ENCODE peak calls at places on chromosome 4, in six cellular contexts. One of them, this sample, is unnamed.

GRCh38 chr4:33111106-33111505 is 2390.9 kb downstream of the PCDH7 start:
- DNase-seq in HepG2: no peak
- DNase-seq in H1: no peak
- DNase-seq in GM12878: no peak
- DNase-seq in HL-60: no peak
- DNase-seq in K562: no peak
- DNase-seq in this sample: no peak

GRCh38 chr4:6767341-6767724 is 15.2 kb upstream of the KIAA0232 start:
- DNase-seq in GM12878: no peak
- DNase-seq in HL-60: no peak
- DNase-seq in HepG2: no peak
- DNase-seq in H1: no peak
- DNase-seq in K562: no peak
- DNase-seq in this sample: no peak

GRCh38 chr4:143307536-143307935 is 29.1 kb upstream of the GAB1 start:
- DNase-seq in HL-60: no peak
- DNase-seq in HepG2: no peak
- DNase-seq in GM12878: no peak
- DNase-seq in K562: no peak
- DNase-seq in H1: no peak
- DNase-seq in this sample: no peak

GRCh38 chr4:103892616-103893015 is 172.8 kb upstream of the TACR3 start:
- DNase-seq in GM12878: no peak
- DNase-seq in H1: no peak
- DNase-seq in HepG2: no peak
- DNase-seq in HL-60: no peak
- DNase-seq in K562: no peak
- DNase-seq in this sample: no peak

GRCh38 chr4:5812506-5813229 is 80.2 kb downstream of the CRMP1 start:
- DNase-seq in H1: no peak
- DNase-seq in GM12878: no peak
- DNase-seq in K562: peak
- DNase-seq in HepG2: peak
- DNase-seq in HL-60: peak
- DNase-seq in this sample: peak

GRCh38 chr4:176005766-176006165 is 59.9 kb upstream of the WDR17 start:
- DNase-seq in H1: no peak
- DNase-seq in GM12878: no peak
- DNase-seq in HL-60: no peak
- DNase-seq in HepG2: no peak
- DNase-seq in K562: no peak
- DNase-seq in this sample: no peak

GRCh38 chr4:813900-814299 is 12.0 kb downstream of the CPLX1 start:
- DNase-seq in K562: no peak
- DNase-seq in GM12878: no peak
- DNase-seq in HL-60: no peak
- DNase-seq in HepG2: peak
- DNase-seq in H1: no peak
- DNase-seq in this sample: no peak

GRCh38 chr4:182192511-182193181 is 50.6 kb upstream of the TENM3 start:
- DNase-seq in H1: no peak
- DNase-seq in HepG2: no peak
- DNase-seq in K562: no peak
- DNase-seq in HL-60: no peak
- DNase-seq in GM12878: no peak
- DNase-seq in this sample: no peak

GRCh38 chr4:15400911-15401671 is 26.7 kb upstream of the C1QTNF7 start:
- DNase-seq in HepG2: no peak
- DNase-seq in HL-60: peak
- DNase-seq in K562: no peak
- DNase-seq in H1: no peak
- DNase-seq in GM12878: no peak
- DNase-seq in this sample: peak

GRCh38 chr4:109049926-109050325 is 252.5 kb downstream of the COL25A1 start:
- DNase-seq in GM12878: no peak
- DNase-seq in H1: no peak
- DNase-seq in HL-60: no peak
- DNase-seq in K562: no peak
- DNase-seq in HepG2: no peak
- DNase-seq in this sample: no peak

GRCh38 chr4:1675136-1675801 is 8.8 kb downstream of the FAM53A start:
- DNase-seq in H1: no peak
- DNase-seq in GM12878: no peak
- DNase-seq in K562: no peak
- DNase-seq in HL-60: no peak
- DNase-seq in HepG2: no peak
- DNase-seq in this sample: no peak

GRCh38 chr4:1569461-1570151 is 114.5 kb downstream of the FAM53A start:
- DNase-seq in GM12878: no peak
- DNase-seq in H1: no peak
- DNase-seq in HepG2: no peak
- DNase-seq in K562: no peak
- DNase-seq in HL-60: no peak
- DNase-seq in this sample: no peak

GRCh38 chr4:25970241-25970675 is 56.2 kb downstream of the SMIM20 start:
- DNase-seq in H1: no peak
- DNase-seq in K562: no peak
- DNase-seq in HL-60: peak
- DNase-seq in GM12878: no peak
- DNase-seq in HepG2: no peak
- DNase-seq in this sample: no peak

GRCh38 chr4:173524218-173525117 is 5.6 kb downstream of the HAND2 start:
- DNase-seq in GM12878: no peak
- DNase-seq in H1: no peak
- DNase-seq in K562: no peak
- DNase-seq in HL-60: no peak
- DNase-seq in HepG2: no peak
- DNase-seq in this sample: peak

GRCh38 chr4:37836838-37837413 is 10.4 kb downstream of the PGM2 start:
- DNase-seq in HepG2: no peak
- DNase-seq in HL-60: no peak
- DNase-seq in GM12878: no peak
- DNase-seq in H1: no peak
- DNase-seq in K562: no peak
- DNase-seq in this sample: no peak

GRCh38 chr4:78618426-78618825 is 66.9 kb downstream of the ANXA3 start:
- DNase-seq in K562: no peak
- DNase-seq in HL-60: no peak
- DNase-seq in HepG2: no peak
- DNase-seq in H1: no peak
- DNase-seq in GM12878: no peak
- DNase-seq in this sample: no peak

GRCh38 chr4:110636231-110636676 is 13.4 kb upstream of the PITX2 start:
- DNase-seq in K562: no peak
- DNase-seq in HL-60: no peak
- DNase-seq in GM12878: no peak
- DNase-seq in HepG2: no peak
- DNase-seq in H1: no peak
- DNase-seq in this sample: no peak

GRCh38 chr4:91280551-91281290 is 1023.0 kb upstream of the GRID2 start:
- DNase-seq in GM12878: no peak
- DNase-seq in HepG2: no peak
- DNase-seq in HL-60: no peak
- DNase-seq in H1: no peak
- DNase-seq in K562: no peak
- DNase-seq in this sample: no peak

GRCh38 chr4:2799971-2800690 is 7.2 kb downstream of the SH3BP2 start:
- DNase-seq in K562: no peak
- DNase-seq in GM12878: no peak
- DNase-seq in HepG2: no peak
- DNase-seq in H1: no peak
- DNase-seq in HL-60: peak
- DNase-seq in this sample: no peak

GRCh38 chr4:2798399-2799301 is 5.8 kb downstream of the SH3BP2 start:
- DNase-seq in GM12878: no peak
- DNase-seq in HL-60: no peak
- DNase-seq in HepG2: no peak
- DNase-seq in H1: no peak
- DNase-seq in K562: peak
- DNase-seq in this sample: peak

GRCh38 chr4:2797545-2798305 is 4.8 kb downstream of the SH3BP2 start:
- DNase-seq in HL-60: no peak
- DNase-seq in GM12878: no peak
- DNase-seq in K562: no peak
- DNase-seq in HepG2: no peak
- DNase-seq in H1: no peak
- DNase-seq in this sample: peak

GRCh38 chr4:2800691-2801596 is 8.1 kb downstream of the SH3BP2 start:
- DNase-seq in GM12878: peak
- DNase-seq in HL-60: peak
- DNase-seq in H1: no peak
- DNase-seq in HepG2: peak
- DNase-seq in K562: peak
- DNase-seq in this sample: peak

GRCh38 chr4:2799444-2799911 is 6.6 kb downstream of the SH3BP2 start:
- DNase-seq in H1: no peak
- DNase-seq in HL-60: no peak
- DNase-seq in K562: no peak
- DNase-seq in HepG2: no peak
- DNase-seq in GM12878: no peak
- DNase-seq in this sample: no peak
- TF ChIP-seq GABPA in H1: no peak
- TF ChIP-seq GABPA in HL-60: peak
- TF ChIP-seq GABPA in K562: no peak
- TF ChIP-seq GABPA in HepG2: no peak
- TF ChIP-seq GABPA in GM12878: no peak
- TF ChIP-seq GABPA in this sample: no peak

DNA sequence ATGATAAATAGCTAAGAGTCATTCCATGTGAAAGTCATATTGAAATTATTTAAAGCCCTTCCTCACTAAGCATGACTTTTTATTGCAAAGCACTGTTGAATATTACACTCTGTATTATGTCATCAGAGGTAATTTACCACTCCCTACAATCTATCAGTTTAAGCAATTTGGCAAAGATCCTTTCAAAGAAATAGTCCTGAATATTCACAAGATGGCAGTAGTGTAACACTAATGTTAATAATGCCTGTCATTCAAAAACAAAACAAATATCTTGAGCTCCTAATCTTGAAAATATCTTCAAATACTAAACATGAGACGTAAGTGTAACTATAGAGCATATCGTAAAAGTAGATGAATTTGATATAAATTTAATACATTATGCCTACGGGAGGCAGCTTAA is 208.6 kb upstream of the TECRL start:
- DNase-seq in HepG2: no peak
- DNase-seq in K562: no peak
- DNase-seq in HL-60: no peak
- DNase-seq in H1: no peak
- DNase-seq in GM12878: no peak
- DNase-seq in this sample: no peak
- TF ChIP-seq GABPA in HepG2: no peak
- TF ChIP-seq GABPA in K562: no peak
- TF ChIP-seq GABPA in HL-60: no peak
- TF ChIP-seq GABPA in H1: no peak
- TF ChIP-seq GABPA in GM12878: no peak
- TF ChIP-seq GABPA in this sample: no peak

DNA sequence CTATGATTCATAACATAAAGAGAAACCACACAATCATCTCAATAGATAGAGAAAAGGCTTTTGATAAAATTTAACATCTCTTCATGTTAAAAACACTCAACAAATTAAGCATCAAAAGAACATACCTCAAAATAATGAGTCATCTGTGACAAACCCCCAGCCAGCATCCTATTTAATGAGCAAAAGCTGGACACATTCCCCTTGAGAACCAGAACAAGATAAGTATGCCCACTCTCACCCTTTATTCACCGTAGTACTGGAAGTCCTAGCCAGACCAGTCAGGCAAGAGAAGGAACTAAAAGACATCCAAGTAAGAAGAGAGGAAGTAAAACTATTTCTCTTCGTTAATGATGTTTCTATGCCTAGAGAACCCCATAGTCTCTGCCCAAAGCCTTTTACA is 507.2 kb downstream of the PABPC4L start:
- DNase-seq in K562: no peak
- DNase-seq in H1: no peak
- DNase-seq in HepG2: no peak
- DNase-seq in HL-60: no peak
- DNase-seq in GM12878: no peak
- DNase-seq in this sample: no peak
- TF ChIP-seq GABPA in K562: no peak
- TF ChIP-seq GABPA in H1: no peak
- TF ChIP-seq GABPA in HepG2: no peak
- TF ChIP-seq GABPA in HL-60: no peak
- TF ChIP-seq GABPA in GM12878: no peak
- TF ChIP-seq GABPA in this sample: no peak

GRCh38 chr4:81850701-81851100 is 379.0 kb upstream of the RASGEF1B start:
- DNase-seq in HepG2: no peak
- DNase-seq in HL-60: no peak
- DNase-seq in K562: no peak
- DNase-seq in GM12878: no peak
- DNase-seq in H1: no peak
- DNase-seq in this sample: no peak

GRCh38 chr4:81854406-81854805 is 382.7 kb upstream of the RASGEF1B start:
- DNase-seq in K562: no peak
- DNase-seq in GM12878: no peak
- DNase-seq in HepG2: no peak
- DNase-seq in HL-60: no peak
- DNase-seq in H1: no peak
- DNase-seq in this sample: no peak

DNA sequence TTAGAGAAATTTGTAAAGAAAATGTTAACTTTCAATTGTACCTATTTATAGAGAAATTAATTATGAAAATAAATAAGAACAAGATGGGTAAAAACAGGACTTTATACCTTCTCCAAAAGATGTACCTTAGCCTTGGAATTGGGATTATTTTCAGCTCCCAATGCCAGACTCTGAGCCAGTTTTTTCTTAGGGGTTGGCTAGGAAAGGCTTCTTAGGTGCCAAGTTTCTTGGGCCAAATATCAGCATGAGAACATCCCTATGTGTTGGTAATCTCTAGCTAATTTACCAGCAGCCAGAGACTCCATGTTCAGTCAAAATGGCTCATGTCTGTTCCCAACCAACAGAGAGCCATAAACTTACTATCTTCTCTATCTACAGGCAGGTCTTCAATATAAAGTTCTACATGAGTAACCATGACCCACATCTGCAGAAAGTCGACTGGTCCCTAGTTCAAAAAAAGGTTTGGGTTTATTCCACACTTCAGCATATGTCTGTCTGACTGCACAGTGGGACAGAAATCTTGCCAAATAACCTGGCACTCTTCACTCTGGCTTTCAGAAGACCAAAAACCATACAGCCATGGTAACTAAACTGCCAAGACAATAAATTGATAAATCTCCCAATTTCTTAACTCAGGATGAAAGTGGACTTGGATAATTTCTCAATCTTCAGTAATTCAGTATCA is 380.5 kb upstream of the RASGEF1B start:
- DNase-seq in K562: no peak
- DNase-seq in HepG2: no peak
- DNase-seq in GM12878: no peak
- DNase-seq in H1: no peak
- DNase-seq in HL-60: no peak
- DNase-seq in this sample: no peak
- TF ChIP-seq GABPA in K562: no peak
- TF ChIP-seq GABPA in HepG2: no peak
- TF ChIP-seq GABPA in GM12878: no peak
- TF ChIP-seq GABPA in H1: no peak
- TF ChIP-seq GABPA in HL-60: no peak
- TF ChIP-seq GABPA in this sample: no peak

This sample was measured in SK-N-SH.